ENCODE peak calls at places on chromosomes 1 and 21, in five cellular contexts. G, A, W, U and C are unnamed samples.

GRCh38 chr1:237115035-237115434 is 73.1 kb downstream of the RYR2 start:
- DNase-seq in G (no peak), A (no peak), W (no peak), U (no peak), C (no peak)

GRCh38 chr1:9078035-9078948 is 8.9 kb upstream of the SLC2A5 start:
- DNase-seq in G (no peak), A (no peak), W (peak), U (no peak), C (no peak)

GRCh38 chr1:167924553-167925223 is 10.8 kb upstream of the ADCY10 start:
- DNase-seq in G (no peak), A (no peak), W (no peak), U (no peak), C (no peak)

GRCh38 chr1:66626261-66626660 is 92.3 kb downstream of the SGIP1 start:
- DNase-seq in G (no peak), A (no peak), W (no peak), U (no peak), C (no peak)

GRCh38 chr1:232805269-232806070 is at the start of gene MAP10:
- DNase-seq in G (peak), A (peak), W (peak), U (peak), C (no peak)

GRCh38 chr1:31004231-31004621 is 61.3 kb downstream of the PUM1 start:
- DNase-seq in G (no peak), A (no peak), W (no peak), U (no peak), C (no peak)

GRCh38 chr1:179831225-179831624 is 46.4 kb downstream of the TOR1AIP2 start:
- DNase-seq in G (no peak), A (no peak), W (no peak), U (no peak), C (no peak)

GRCh38 chr21:34916446-34916845 is 132.7 kb downstream of the RUNX1 start:
- DNase-seq in G (no peak), A (no peak), W (no peak), U (no peak), C (no peak)

GRCh38 chr1:57007472-57007871 is 41.7 kb upstream of the C8B start:
- DNase-seq in G (no peak), A (no peak), W (no peak), U (no peak), C (no peak)

GRCh38 chr21:45306453-45306831 is 18.7 kb upstream of the POFUT2 start:
- DNase-seq in G (no peak), A (peak), W (no peak), U (no peak), C (no peak)

GRCh38 chr1:50978852-50979781 is 9.1 kb downstream of the CDKN2C start:
- DNase-seq in G (no peak), A (peak), W (peak), U (no peak), C (no peak)

GRCh38 chr21:29641635-29642550 is 297.9 kb downstream of the GRIK1 start:
- DNase-seq in G (no peak), A (no peak), W (no peak), U (no peak), C (no peak)

GRCh38 chr1:3166206-3166918 is 97.4 kb downstream of the PRDM16 start:
- DNase-seq in G (no peak), A (no peak), W (no peak), U (no peak), C (no peak)

GRCh38 chr1:23899070-23899469 is 14.1 kb downstream of the CNR2 start:
- DNase-seq in G (no peak), A (no peak), W (no peak), U (no peak), C (no peak)

GRCh38 chr1:57422271-57423134 is 1.4 kb downstream of the DAB1 start:
- DNase-seq in G (no peak), A (no peak), W (no peak), U (no peak), C (no peak)

GRCh38 chr1:88985692-88986091 is 6.7 kb downstream of the KYAT3 start:
- DNase-seq in G (no peak), A (peak), W (no peak), U (no peak), C (no peak)

GRCh38 chr1:179774033-179774432 is 30.9 kb downstream of the FAM163A start:
- DNase-seq in G (no peak), A (no peak), W (no peak), U (no peak), C (no peak)

GRCh38 chr21:33948951-33949444 is 33.4 kb upstream of the ATP5PO start:
- DNase-seq in G (no peak), A (no peak), W (no peak), U (no peak), C (no peak)

GRCh38 chr1:15757575-15758401 is 807 bp upstream of the FBLIM1 start:
- DNase-seq in G (no peak), A (no peak), W (no peak), U (no peak), C (no peak)

GRCh38 chr1:15758537-15758936 is at the start of gene FBLIM1:
- DNase-seq in G (no peak), A (no peak), W (no peak), U (no peak), C (no peak)

GRCh38 chr1:15757016-15757543 is 1.5 kb upstream of the FBLIM1 start:
- DNase-seq in G (no peak), A (no peak), W (no peak), U (no peak), C (no peak)

GRCh38 chr1:15760520-15761211 is 2.1 kb downstream of the FBLIM1 start:
- DNase-seq in G (no peak), A (peak), W (no peak), U (no peak), C (peak)

DNA sequence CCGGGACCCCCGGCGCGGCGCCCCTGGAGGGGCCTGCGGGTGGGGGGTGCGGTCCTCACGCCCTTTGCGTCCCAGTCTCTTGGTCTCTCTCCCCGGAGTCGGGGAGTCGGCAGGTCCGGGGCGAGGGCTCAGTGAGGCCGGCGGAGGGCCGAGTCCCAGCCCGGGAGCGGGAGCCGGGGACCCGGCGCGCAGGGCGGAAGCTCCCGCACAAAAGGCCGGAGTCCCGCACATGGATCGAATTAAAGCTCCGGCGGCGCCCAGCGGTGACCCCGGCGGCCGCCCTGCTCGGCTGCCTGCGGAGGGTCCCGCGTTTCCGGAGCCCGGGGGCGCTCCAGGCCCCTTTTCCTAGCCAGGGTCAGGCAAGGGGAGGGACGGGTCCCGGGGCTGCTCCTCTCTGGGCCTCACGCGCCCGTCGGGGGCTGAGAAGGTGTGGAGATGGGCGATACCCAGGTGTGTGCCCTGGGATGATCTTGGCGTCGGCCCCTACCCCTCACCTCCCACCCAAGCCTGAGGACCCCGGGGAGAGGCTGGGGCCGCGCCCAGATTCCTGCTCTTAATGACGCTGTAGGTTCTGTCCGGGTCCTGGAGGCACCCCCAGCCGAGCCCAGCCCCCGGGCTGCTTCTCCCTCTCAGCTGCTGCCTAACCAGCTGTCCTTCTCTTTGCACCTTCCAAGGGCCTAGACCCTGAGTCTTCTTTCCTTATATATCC is 512 bp downstream of the FBLIM1 start:
- DNase-seq in G (no peak), A (no peak), W (no peak), U (no peak), C (no peak)
- H3K27ac ChIP-seq in G (no peak), A (peak), W (peak), U (peak), C (peak)

GRCh38 chr1:151545542-151545941 is 5.4 kb downstream of the TUFT1 start:
- DNase-seq in G (no peak), A (no peak), W (peak), U (no peak), C (no peak)

GRCh38 chr1:151547119-151547899 is 7.2 kb downstream of the TUFT1 start:
- DNase-seq in G (no peak), A (peak), W (peak), U (peak), C (no peak)

GRCh38 chr1:151546006-151546925 is 6.2 kb downstream of the TUFT1 start:
- DNase-seq in G (no peak), A (no peak), W (no peak), U (no peak), C (no peak)

GRCh38 chr1:151547900-151548230 is 7.8 kb downstream of the TUFT1 start:
- DNase-seq in G (no peak), A (no peak), W (no peak), U (no peak), C (no peak)

DNA sequence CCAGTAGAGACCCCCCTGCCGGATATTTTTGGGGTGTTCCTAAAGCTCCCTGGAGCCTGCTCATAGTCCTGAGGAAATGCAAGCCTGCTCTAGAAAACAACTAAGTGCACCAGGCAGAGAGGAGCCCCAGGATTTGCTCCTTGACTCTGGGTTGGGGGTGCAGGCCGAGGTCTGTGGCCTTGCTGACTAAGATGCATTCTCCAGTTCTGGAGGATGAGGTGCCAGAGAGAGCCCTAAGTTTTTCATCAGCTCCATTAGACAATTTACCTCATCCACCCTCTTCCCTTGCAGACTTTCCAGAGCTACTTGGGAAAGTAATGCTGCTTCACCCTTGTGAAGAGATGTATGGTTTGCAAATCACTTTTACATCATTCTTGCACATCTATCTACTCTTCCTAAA is 9.1 kb downstream of the TUFT1 start:
- DNase-seq in G (no peak), A (no peak), W (no peak), U (no peak), C (no peak)
- H3K4me3 ChIP-seq in G (no peak), A (no peak), W (peak), U (no peak), C (no peak)

DNA sequence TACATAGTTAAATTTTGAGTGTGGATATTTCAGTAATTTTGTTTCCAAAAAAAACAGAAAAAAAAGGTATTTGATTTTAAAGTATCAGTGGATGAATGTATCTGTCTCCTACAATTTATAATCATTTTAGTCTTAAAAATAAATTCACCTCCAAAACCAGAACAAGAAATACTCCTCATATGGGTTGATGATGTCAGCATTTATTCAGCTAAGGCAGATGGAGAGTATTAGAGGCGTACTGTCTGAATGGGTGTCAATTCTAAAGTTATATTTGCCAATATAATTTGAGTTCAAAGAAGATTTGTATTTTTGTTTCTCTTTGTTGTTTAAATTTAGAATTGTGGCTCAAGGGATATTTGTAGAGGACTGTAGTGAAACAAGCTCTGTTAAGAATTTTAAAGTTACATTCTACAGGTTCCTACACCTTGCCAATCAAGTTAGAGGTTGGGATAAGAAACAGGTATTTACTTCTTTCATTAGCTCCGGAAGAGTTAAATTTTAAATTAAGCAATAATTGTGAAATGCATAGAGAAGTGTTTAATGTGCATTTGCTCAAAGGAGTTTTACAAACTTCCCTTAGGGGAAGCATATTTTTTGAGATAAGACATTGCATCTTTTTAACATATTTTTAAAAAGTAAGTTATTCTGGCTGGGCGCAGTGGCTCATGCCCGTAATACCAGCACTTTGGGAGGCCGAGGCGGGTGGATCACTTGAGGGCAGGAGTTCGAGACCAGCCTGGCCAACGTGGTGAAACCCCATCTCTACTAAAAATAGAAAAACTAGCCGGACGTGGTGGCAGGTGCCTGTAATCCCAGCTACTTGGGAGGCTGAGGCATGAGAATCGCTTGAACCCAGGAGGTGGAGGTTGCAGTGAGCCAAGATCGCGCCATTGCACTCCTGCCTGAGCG is 1.2 kb downstream of the PLA2G4A start:
- DNase-seq in G (no peak), A (no peak), W (no peak), U (no peak), C (no peak)
- H3K27ac ChIP-seq in G (no peak), A (no peak), W (peak), U (peak), C (no peak)

GRCh38 chr1:77428068-77428467 is 146.2 kb downstream of the AK5 start:
- DNase-seq in G (no peak), A (no peak), W (no peak), U (no peak), C (no peak)

GRCh38 chr1:77434972-77435371 is 153.2 kb downstream of the AK5 start:
- DNase-seq in G (no peak), A (no peak), W (no peak), U (no peak), C (no peak)

GRCh38 chr1:77430966-77431735 is 149.3 kb downstream of the AK5 start:
- DNase-seq in G (no peak), A (no peak), W (no peak), U (no peak), C (no peak)

GRCh38 chr1:77438239-77438913 is 156.6 kb downstream of the AK5 start:
- DNase-seq in G (no peak), A (no peak), W (no peak), U (no peak), C (no peak)

DNA sequence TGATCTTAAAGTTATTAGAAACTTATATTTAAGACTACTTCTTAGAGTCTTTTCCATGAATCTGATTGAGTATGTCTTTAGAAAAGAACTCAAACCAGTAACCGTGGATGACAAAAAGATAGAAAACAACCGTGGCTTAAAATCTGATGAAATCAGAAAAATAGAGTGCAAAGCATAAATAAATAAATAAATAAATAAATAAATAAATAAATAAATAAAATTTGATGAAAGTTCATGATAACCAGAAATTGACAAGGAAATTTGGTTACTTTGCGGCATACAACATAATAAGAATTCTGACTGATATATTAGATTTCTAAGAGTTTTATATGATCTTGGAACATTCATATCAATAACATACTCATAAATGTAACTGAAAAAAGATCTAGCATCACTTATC is 152.1 kb downstream of the AK5 start:
- DNase-seq in G (no peak), A (no peak), W (no peak), U (no peak), C (no peak)
- H3K4me3 ChIP-seq in G (no peak), A (no peak), W (no peak), U (no peak), C (no peak)